ENCODE peak calls at places on chromosome 16, in four cellular contexts. One of them, this sample, is unnamed.
A peak's percentile ranks its signal among the peaks of the same experiment; 100 is the strongest.

GRCh38 chr16:77238593-77238992 is 39.4 kb downstream of the SYCE1L start:
- DNase-seq in SK-N-SH: no peak
- DNase-seq in K562: no peak
- DNase-seq in GM12878: no peak
- DNase-seq in this sample: no peak

GRCh38 chr16:72284042-72284789 is 112.3 kb upstream of the PMFBP1 start:
- DNase-seq in K562: no peak
- DNase-seq in SK-N-SH: no peak
- DNase-seq in GM12878: no peak
- DNase-seq in this sample: no peak

GRCh38 chr16:23081675-23082119 is 67.6 kb downstream of the USP31 start:
- DNase-seq in K562: no peak
- DNase-seq in SK-N-SH: peak; percentile 42
- DNase-seq in GM12878: no peak
- DNase-seq in this sample: no peak

GRCh38 chr16:720507-720989 is 398 bp upstream of the ANTKMT start:
- DNase-seq in SK-N-SH: peak; percentile 89
- DNase-seq in K562: peak; percentile 62
- DNase-seq in GM12878: no peak
- DNase-seq in this sample: no peak

GRCh38 chr16:85316944-85317343 is 204.7 kb upstream of the CIBAR2 start:
- DNase-seq in K562: no peak
- DNase-seq in GM12878: no peak
- DNase-seq in SK-N-SH: no peak
- DNase-seq in this sample: no peak

GRCh38 chr16:86865866-86866675 is 287.7 kb downstream of the FOXL1 start:
- DNase-seq in GM12878: no peak
- DNase-seq in K562: no peak
- DNase-seq in SK-N-SH: no peak
- DNase-seq in this sample: no peak

GRCh38 chr16:50099957-50100648 is 34.3 kb downstream of the HEATR3 start:
- DNase-seq in GM12878: no peak
- DNase-seq in SK-N-SH: no peak
- DNase-seq in K562: no peak
- DNase-seq in this sample: no peak

GRCh38 chr16:14677627-14678026 is 16.5 kb downstream of the PLA2G10 start:
- DNase-seq in K562: no peak
- DNase-seq in SK-N-SH: no peak
- DNase-seq in GM12878: no peak
- DNase-seq in this sample: no peak

GRCh38 chr16:79329967-79330366 is 270.6 kb downstream of the MAF start:
- DNase-seq in GM12878: no peak
- DNase-seq in K562: no peak
- DNase-seq in SK-N-SH: no peak
- DNase-seq in this sample: no peak

GRCh38 chr16:2819939-2820835 is 3.1 kb downstream of the PRSS21 start:
- DNase-seq in GM12878: no peak
- DNase-seq in SK-N-SH: no peak
- DNase-seq in K562: no peak
- DNase-seq in this sample: no peak

DNA sequence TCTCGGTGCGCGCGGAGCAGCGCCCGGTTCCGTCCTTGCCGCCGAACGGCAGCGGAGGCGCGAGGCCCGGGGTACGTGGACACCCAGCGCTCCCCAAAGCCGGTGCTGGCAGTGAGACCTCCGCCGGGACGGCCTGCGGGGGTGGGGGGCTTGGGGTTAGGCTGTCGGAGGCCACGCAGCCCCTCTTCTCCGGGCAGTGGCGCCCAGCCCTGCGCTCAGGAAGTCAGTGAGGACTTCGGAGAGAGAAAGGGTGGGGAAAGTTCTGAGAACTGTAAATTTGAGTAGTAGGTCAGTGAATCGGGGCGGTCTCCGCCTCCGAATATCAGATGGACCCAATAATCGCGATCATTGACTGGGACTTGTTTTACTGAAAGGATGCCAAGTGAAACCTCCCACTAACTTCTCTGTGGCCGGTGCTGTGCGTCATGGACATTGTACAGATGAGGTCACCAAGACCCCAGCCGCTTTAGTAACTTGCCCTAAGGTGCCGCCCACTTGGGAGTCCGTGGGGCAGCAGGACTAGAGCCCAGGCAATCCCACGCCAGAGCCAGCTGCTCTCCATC is 468 bp downstream of the IL4R start:
- DNase-seq in SK-N-SH: peak; percentile 39
- DNase-seq in K562: peak; percentile 26
- DNase-seq in GM12878: no peak
- DNase-seq in this sample: peak; percentile 63
- TF ChIP-seq NFIC in SK-N-SH: peak; percentile 33
- TF ChIP-seq NFIC in K562: no peak
- TF ChIP-seq NFIC in GM12878: no peak
- TF ChIP-seq NFIC in this sample: no peak

GRCh38 chr16:4994719-4995434 is 36.7 kb downstream of the SEC14L5 start:
- DNase-seq in GM12878: no peak
- DNase-seq in SK-N-SH: no peak
- DNase-seq in K562: no peak
- DNase-seq in this sample: no peak
- TF ChIP-seq CHD2 in GM12878: no peak
- TF ChIP-seq CHD2 in SK-N-SH: no peak
- TF ChIP-seq CHD2 in K562: no peak
- TF ChIP-seq CHD2 in this sample: no peak

DNA sequence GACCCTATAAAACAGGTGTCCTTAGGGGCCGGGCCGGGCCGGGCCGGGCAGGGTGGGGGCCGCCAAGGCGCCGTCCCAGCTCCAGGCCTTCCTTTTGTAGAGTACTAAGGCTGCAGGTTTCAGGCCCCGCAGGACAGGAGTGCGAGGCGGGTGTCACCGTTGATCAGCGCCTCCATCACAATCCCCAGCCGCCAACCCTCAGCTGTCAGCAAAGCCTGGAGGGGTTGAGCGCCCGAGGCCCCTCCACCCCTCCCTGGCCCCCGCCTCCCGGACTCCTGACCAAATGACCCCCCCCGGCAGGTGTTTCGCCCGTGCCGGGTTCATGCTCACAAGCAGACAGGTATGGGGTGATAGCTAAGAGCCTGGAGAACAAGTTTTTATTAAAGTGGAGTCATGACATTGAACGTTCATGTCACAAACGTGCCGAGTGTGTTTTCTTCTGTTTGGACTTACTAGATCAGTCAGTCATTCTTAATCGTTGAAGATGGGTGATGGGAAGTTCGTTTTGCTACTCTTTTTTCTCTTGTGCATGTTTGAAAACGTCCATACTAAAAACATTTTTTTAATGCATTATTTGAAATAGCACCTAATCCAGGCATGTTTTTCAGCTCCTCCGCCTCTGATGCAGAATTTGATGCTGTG is 534 bp downstream of the ARL2BP start:
- DNase-seq in K562: no peak
- DNase-seq in SK-N-SH: peak; percentile 62
- DNase-seq in GM12878: no peak
- DNase-seq in this sample: no peak
- TF ChIP-seq NFIC in K562: no peak
- TF ChIP-seq NFIC in SK-N-SH: no peak
- TF ChIP-seq NFIC in GM12878: no peak
- TF ChIP-seq NFIC in this sample: no peak

GRCh38 chr16:88464447-88465318 is 11.6 kb downstream of the ZFPM1 start:
- DNase-seq in K562: no peak
- DNase-seq in SK-N-SH: peak; percentile 90
- DNase-seq in GM12878: no peak
- DNase-seq in this sample: no peak
- TF ChIP-seq CHD2 in K562: no peak
- TF ChIP-seq CHD2 in SK-N-SH: peak; percentile 66
- TF ChIP-seq CHD2 in GM12878: no peak
- TF ChIP-seq CHD2 in this sample: no peak

GRCh38 chr16:27112093-27112811 is 45.5 kb downstream of the C16orf82 start:
- DNase-seq in K562: no peak
- DNase-seq in GM12878: no peak
- DNase-seq in SK-N-SH: no peak
- DNase-seq in this sample: no peak
- TF ChIP-seq NFIC in K562: no peak
- TF ChIP-seq NFIC in GM12878: no peak
- TF ChIP-seq NFIC in SK-N-SH: no peak
- TF ChIP-seq NFIC in this sample: no peak

GRCh38 chr16:17474572-17474971 is 3.8 kb upstream of the XYLT1 start:
- DNase-seq in SK-N-SH: no peak
- DNase-seq in K562: no peak
- DNase-seq in GM12878: no peak
- DNase-seq in this sample: no peak
- TF ChIP-seq CHD2 in SK-N-SH: no peak
- TF ChIP-seq CHD2 in K562: no peak
- TF ChIP-seq CHD2 in GM12878: no peak
- TF ChIP-seq CHD2 in this sample: no peak

GRCh38 chr16:66227766-66228530 is 138.5 kb upstream of the CDH5 start:
- DNase-seq in GM12878: no peak
- DNase-seq in K562: no peak
- DNase-seq in SK-N-SH: no peak
- DNase-seq in this sample: no peak
- TF ChIP-seq NFIC in GM12878: no peak
- TF ChIP-seq NFIC in K562: no peak
- TF ChIP-seq NFIC in SK-N-SH: no peak
- TF ChIP-seq NFIC in this sample: no peak

GRCh38 chr16:66165879-66166278 is 200.6 kb upstream of the CDH5 start:
- DNase-seq in GM12878: no peak
- DNase-seq in K562: no peak
- DNase-seq in SK-N-SH: no peak
- DNase-seq in this sample: no peak

GRCh38 chr16:66169817-66170216 is 196.7 kb upstream of the CDH5 start:
- DNase-seq in SK-N-SH: no peak
- DNase-seq in K562: no peak
- DNase-seq in GM12878: no peak
- DNase-seq in this sample: peak; percentile 25

GRCh38 chr16:66166451-66166850 is 200.0 kb upstream of the CDH5 start:
- DNase-seq in K562: no peak
- DNase-seq in GM12878: no peak
- DNase-seq in SK-N-SH: no peak
- DNase-seq in this sample: peak; percentile 18

GRCh38 chr16:66168777-66169176 is 197.7 kb upstream of the CDH5 start:
- DNase-seq in SK-N-SH: no peak
- DNase-seq in GM12878: no peak
- DNase-seq in K562: no peak
- DNase-seq in this sample: no peak

DNA sequence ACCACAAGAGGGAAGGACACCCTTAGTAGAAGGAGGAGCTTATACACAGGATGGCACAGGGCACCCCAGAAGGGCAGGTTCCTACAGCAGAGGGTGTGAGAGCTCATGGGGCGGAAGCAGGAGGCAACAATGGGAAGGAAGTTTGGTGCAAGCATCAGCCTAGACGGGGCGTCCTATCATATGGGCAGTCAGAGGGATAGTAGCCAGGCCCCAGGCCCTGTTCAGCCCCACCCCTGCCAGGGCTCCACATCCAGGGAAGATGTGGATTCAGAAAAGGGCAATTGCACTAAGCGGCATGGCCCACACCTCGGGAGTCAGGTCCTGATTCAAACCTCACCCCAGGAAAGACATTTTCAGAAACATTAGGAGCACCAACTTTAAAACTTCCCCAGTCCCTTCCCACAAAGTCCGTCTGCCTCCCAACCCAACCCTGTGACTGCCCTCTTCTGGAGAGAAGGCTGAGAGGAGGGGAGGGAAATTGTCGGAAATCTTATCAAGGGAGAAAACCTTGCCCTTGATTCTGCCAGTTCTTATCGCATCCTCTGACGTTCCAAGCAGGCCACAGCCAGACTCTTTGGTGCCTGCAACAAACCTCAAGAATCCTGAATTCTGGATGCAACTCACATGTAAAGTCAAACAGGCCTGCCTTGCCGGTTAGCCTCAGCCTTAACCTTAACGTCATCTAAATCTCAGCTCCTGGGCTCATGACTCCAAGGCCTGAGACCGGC is 198.8 kb upstream of the CDH5 start:
- DNase-seq in SK-N-SH: no peak
- DNase-seq in K562: no peak
- DNase-seq in GM12878: no peak
- DNase-seq in this sample: no peak
- TF ChIP-seq CHD2 in SK-N-SH: no peak
- TF ChIP-seq CHD2 in K562: no peak
- TF ChIP-seq CHD2 in GM12878: no peak
- TF ChIP-seq CHD2 in this sample: no peak

DNA sequence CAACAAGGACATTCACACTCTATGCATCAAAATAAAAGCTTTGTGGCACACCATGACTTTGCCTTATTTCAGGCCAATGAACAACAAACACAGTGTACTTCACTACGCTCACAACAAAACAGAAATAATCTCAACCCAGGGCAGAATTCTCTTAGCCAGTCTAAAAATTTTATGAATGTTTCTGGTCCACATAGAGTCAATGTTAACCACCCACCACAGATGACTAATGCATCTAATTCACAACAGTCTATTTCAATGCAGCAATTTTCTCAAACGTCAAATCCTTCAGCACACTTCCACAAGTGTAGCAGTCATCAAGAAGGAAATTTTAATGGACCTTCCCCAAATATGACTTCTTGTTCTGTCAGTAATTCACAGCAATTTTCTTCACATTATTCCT is 101.7 kb downstream of the CHD9 start:
- DNase-seq in K562: no peak
- DNase-seq in GM12878: no peak
- DNase-seq in SK-N-SH: no peak
- DNase-seq in this sample: no peak
- TF ChIP-seq NFIC in K562: no peak
- TF ChIP-seq NFIC in GM12878: no peak
- TF ChIP-seq NFIC in SK-N-SH: no peak
- TF ChIP-seq NFIC in this sample: no peak

GRCh38 chr16:10168258-10168657 is 14.0 kb downstream of the GRIN2A start:
- DNase-seq in GM12878: no peak
- DNase-seq in K562: no peak
- DNase-seq in SK-N-SH: no peak
- DNase-seq in this sample: no peak
- TF ChIP-seq CHD2 in GM12878: no peak
- TF ChIP-seq CHD2 in K562: no peak
- TF ChIP-seq CHD2 in SK-N-SH: no peak
- TF ChIP-seq CHD2 in this sample: no peak

This sample was measured in HepG2.